ENCODE peak calls at places on chromosome X, in eight cellular contexts. S is brain microvascular endothelial cell, U is A549, K is PC-3, Z is colonic mucosa, P is NCI-H460, O is suprapubic skin, L is amygdala. N is an unnamed sample.

GRCh38 chrX:12554206-12554605 is 237.0 kb upstream of the PRPS2 start:
- DNase-seq in U (no peak), S (no peak), Z (no peak), K (no peak), P (no peak), O (no peak), L (no peak), N (no peak)

GRCh38 chrX:17030580-17031285 is 84.3 kb downstream of the REPS2 start:
- DNase-seq in S (no peak), P (no peak), L (no peak), Z (no peak), U (no peak), K (no peak), O (no peak), N (no peak)

GRCh38 chrX:627510-627964 is 3.1 kb upstream of the SHOX start:
- DNase-seq in S (no peak), Z (no peak), O (peak; percentile 53), K (no peak), U (no peak), L (no peak), P (no peak), N (no peak)

GRCh38 chrX:20742106-20742505 is 475.4 kb upstream of the RPS6KA3 start:
- DNase-seq in O (no peak), S (no peak), Z (no peak), K (peak; percentile 6), U (no peak), P (no peak), L (no peak), N (no peak)

GRCh38 chrX:134526399-134526798 is 66.4 kb downstream of the HPRT1 start:
- DNase-seq in L (no peak), P (no peak), U (no peak), Z (no peak), K (peak; percentile 46), S (no peak), O (no peak), N (no peak)

GRCh38 chrX:153939573-153939972 is 4.7 kb upstream of the NAA10 start:
- DNase-seq in O (no peak), K (no peak), L (no peak), Z (no peak), P (no peak), S (no peak), U (no peak), N (no peak)

GRCh38 chrX:46929439-46930018 is 17.3 kb downstream of the JADE3 start:
- DNase-seq in L (no peak), U (peak; percentile 11), S (peak; percentile 40), Z (no peak), O (no peak), P (no peak), K (peak; percentile 9), N (no peak)

GRCh38 chrX:1502241-1502640 is 34.7 kb downstream of the P2RY8 start:
- DNase-seq in U (no peak), S (no peak), L (no peak), O (peak; percentile 58), Z (no peak), P (no peak), K (no peak), N (no peak)

GRCh38 chrX:136061302-136061701 is 76.1 kb downstream of the SLC9A6 start:
- DNase-seq in K (no peak), U (no peak), Z (no peak), P (no peak), O (no peak), S (no peak), L (no peak), N (no peak)

GRCh38 chrX:9899640-9900075 is 67.5 kb upstream of the CLDN34 start:
- DNase-seq in P (no peak), O (no peak), S (peak; percentile 73), K (no peak), L (peak; percentile 23), U (no peak), Z (no peak), N (no peak)

GRCh38 chrX:75746891-75747639 is 38.0 kb downstream of the MAGEE2 start:
- DNase-seq in S (peak; percentile 1), U (peak; percentile 17), O (no peak), L (peak; percentile 0), K (peak; percentile 22), Z (peak; percentile 24), P (no peak), N (no peak)

GRCh38 chrX:21683910-21684309 is 25.8 kb upstream of the KLHL34 start:
- DNase-seq in P (no peak), O (no peak), U (no peak), S (no peak), L (no peak), K (no peak), Z (no peak), N (no peak)

GRCh38 chrX:118181030-118181429 is 64.4 kb upstream of the KLHL13 start:
- DNase-seq in S (no peak), P (no peak), K (peak; percentile 50), L (no peak), Z (no peak), O (no peak), U (no peak), N (peak; percentile 30)

GRCh38 chrX:103919336-103919682 is 43.1 kb upstream of the TMSB15B start:
- DNase-seq in P (peak; percentile 46), U (peak; percentile 72), S (peak; percentile 8), L (no peak), Z (peak; percentile 41), K (peak; percentile 58), O (no peak), N (no peak)

GRCh38 chrX:23223169-23223568 is 111.5 kb upstream of the PTCHD1 start:
- DNase-seq in L (no peak), O (no peak), K (no peak), P (no peak), U (no peak), S (no peak), Z (no peak), N (no peak)

GRCh38 chrX:28225508-28225907 is 244.3 kb upstream of the DCAF8L1 start:
- DNase-seq in K (peak; percentile 20), P (no peak), L (no peak), S (peak; percentile 6), Z (no peak), O (no peak), U (no peak), N (no peak)

GRCh38 chrX:147699061-147699460 is 212.7 kb upstream of the FMR1 start:
- DNase-seq in O (no peak), P (no peak), K (no peak), U (no peak), Z (no peak), L (no peak), S (no peak), N (no peak)